ENCODE peak calls at places on chromosomes 6 and 20, in four cellular contexts. I is activated CD8-positive, alpha-beta T cell treated with anti-CD3 and anti-CD28 coated beads for 36 hours; P is adrenal gland; X is heart right ventricle. G is an unnamed sample.

GRCh38 chr6:138545621-138545980 is 46.3 kb upstream of the NHSL1 start:
- DNase-seq in I (no peak), P (peak), X (peak), G (no peak)

GRCh38 chr20:39216195-39216594 is 254.1 kb downstream of the DHX35 start:
- DNase-seq in I (no peak), P (no peak), X (no peak), G (no peak)

GRCh38 chr20:15931897-15932296 is 641.4 kb downstream of the KIF16B start:
- DNase-seq in I (no peak), P (no peak), X (no peak), G (no peak)

GRCh38 chr6:10210052-10210451 is 204.8 kb downstream of the TFAP2A start:
- DNase-seq in I (no peak), P (peak), X (no peak), G (no peak)

GRCh38 chr20:54208492-54209044 is 681 bp downstream of the PFDN4 start:
- DNase-seq in I (peak), P (no peak), X (no peak), G (peak)

GRCh38 chr6:141203902-141204575 is 928.7 kb upstream of the GJE1 start:
- DNase-seq in I (no peak), P (no peak), X (no peak), G (no peak)

GRCh38 chr20:986733-987355 is 15.3 kb downstream of the RSPO4 start:
- DNase-seq in I (peak), P (no peak), X (no peak), G (no peak)

GRCh38 chr6:25122001-25122400 is 157.2 kb upstream of the CARMIL1 start:
- DNase-seq in I (no peak), P (peak), X (peak), G (no peak)

GRCh38 chr6:27545271-27546046 is 72.6 kb upstream of the ZNF184 start:
- DNase-seq in I (peak), P (no peak), X (no peak), G (no peak)

GRCh38 chr6:105779113-105779512 is 307.0 kb upstream of the PRDM1 start:
- DNase-seq in I (no peak), P (no peak), X (no peak), G (no peak)

GRCh38 chr6:23218751-23219150 is 649.4 kb downstream of the HDGFL1 start:
- DNase-seq in I (no peak), P (no peak), X (no peak), G (no peak)

GRCh38 chr6:24743944-24744335 is 25.0 kb upstream of the C6orf62 start:
- DNase-seq in I (no peak), P (no peak), X (no peak), G (peak)

GRCh38 chr20:14925286-14925685 is 587.9 kb upstream of the FLRT3 start:
- DNase-seq in I (no peak), P (no peak), X (no peak), G (no peak)

GRCh38 chr20:44911264-44911921 is 1.5 kb downstream of the PABPC1L start:
- DNase-seq in I (peak), P (peak), X (no peak), G (peak)

GRCh38 chr20:63520939-63521601 is 505 bp downstream of the PPDPF start:
- DNase-seq in I (peak), P (no peak), X (peak), G (peak)

GRCh38 chr6:26155066-26155925 is 68.1 kb downstream of the HFE start:
- DNase-seq in I (no peak), P (no peak), X (peak), G (peak)

GRCh38 chr6:167819640-167820039 is 7.1 kb upstream of the AFDN start:
- DNase-seq in I (no peak), P (no peak), X (peak), G (no peak)

GRCh38 chr6:129248976-129249375 is 366.0 kb downstream of the LAMA2 start:
- DNase-seq in I (no peak), P (no peak), X (no peak), G (no peak)

GRCh38 chr6:129251669-129252376 is 368.9 kb downstream of the LAMA2 start:
- DNase-seq in I (peak), P (peak), X (no peak), G (peak)

GRCh38 chr6:129253731-129254130 is 370.8 kb downstream of the LAMA2 start:
- DNase-seq in I (no peak), P (no peak), X (no peak), G (no peak)

DNA sequence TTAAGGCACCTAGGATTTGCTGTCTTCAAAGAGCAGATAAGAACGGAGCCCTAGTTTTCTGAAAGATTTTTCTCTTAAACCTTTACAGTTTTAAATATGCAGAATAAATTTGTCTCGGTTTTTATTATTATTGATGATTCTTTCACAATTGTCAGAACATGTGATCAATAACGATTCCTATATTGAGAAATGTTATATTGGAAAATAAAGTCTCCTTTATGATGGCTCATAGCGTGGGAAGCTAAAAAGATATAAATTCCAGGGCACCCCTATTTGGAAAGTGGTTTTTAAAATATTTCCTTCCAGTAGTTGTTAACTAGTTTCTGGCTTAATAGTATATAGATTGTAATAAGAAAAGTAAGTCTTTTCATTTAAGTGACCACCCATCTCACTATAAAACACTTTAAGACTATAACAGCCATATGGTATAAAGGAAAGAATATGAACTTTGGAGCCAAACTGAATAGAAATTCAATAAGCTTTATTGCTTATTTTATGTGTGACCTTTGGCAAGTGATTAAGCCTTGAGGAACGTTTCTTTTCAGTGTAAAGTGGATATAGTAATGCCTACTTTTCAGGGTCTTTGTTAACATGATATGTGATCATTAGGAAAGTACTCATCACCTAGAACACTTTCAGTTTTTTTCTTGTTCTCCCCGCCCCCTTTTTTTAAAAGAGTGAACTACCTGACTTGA is 369.6 kb downstream of the LAMA2 start:
- DNase-seq in I (no peak), P (no peak), X (no peak), G (no peak)
- TF ChIP-seq CTCF in I (peak), P (no peak), X (no peak), G (peak)

DNA sequence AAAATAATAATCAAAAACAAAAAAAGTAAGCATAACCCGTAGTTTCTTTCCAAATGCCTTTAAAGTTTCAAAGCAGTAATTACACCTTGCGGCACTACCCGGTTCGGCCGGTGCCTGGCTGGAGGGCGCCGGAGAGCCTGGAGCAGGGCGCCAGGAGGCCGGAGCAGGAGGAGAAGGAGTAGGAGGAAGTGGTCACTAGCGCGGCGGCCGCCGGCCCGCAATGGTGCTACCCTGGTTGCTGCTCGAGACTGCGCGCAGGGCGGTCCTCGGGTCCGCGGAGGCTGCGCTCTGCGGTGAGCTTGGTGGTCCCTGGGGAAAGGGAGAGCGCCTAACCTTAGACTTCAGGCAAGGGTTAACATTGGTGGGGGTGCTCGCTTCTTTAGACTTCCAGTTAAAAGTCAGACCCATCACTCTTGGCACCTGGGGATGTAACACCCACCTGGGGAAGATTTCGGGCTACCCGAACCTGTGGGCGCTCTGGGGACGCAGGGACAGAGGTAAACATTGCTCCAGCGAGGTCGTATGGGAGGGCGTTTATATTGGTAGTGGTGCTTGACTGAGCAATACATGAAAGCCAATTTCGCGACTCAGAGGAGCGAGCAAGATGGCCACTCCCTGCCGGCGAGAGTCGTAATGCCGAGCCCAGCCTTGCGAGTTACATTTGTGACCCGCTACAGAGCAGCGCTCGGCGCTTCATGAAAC is 5.8 kb upstream of the USP45 start:
- DNase-seq in I (peak), P (peak), X (peak), G (peak)
- TF ChIP-seq CTCF in I (peak), P (peak), X (peak), G (peak)

GRCh38 chr20:24164360-24164759 is 175.8 kb upstream of the GGTLC1 start:
- DNase-seq in I (peak), P (no peak), X (no peak), G (peak)
- TF ChIP-seq CTCF in I (peak), P (peak), X (peak), G (peak)

GRCh38 chr6:137036566-137037300 is 8.0 kb downstream of the IL20RA start:
- DNase-seq in I (no peak), P (peak), X (no peak), G (no peak)

GRCh38 chr6:137039010-137039409 is 5.8 kb downstream of the IL20RA start:
- DNase-seq in I (no peak), P (no peak), X (no peak), G (no peak)

GRCh38 chr6:137043710-137044365 is 927 bp downstream of the IL20RA start:
- DNase-seq in I (peak), P (peak), X (no peak), G (no peak)

GRCh38 chr6:137044366-137045220 is at the start of gene IL20RA:
- DNase-seq in I (no peak), P (peak), X (peak), G (no peak)

DNA sequence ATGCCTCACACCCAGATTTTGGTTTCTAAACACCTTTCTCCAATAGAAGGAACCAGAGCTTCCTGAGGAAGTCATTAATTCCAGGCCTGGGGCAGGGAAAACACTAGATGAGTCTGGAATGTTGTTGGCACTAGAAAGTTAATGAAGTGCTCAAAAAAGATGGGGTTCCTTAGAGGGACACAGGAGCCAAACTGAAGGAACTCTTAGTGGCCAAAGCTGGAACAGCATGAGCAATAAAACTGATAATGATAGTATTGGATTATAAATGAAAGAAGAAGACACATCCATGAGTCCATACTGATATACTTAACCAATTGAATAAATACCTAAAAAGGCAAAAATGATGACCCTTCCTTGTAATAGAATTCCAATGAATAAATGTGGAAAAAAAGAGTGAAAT is 4.4 kb downstream of the IL20RA start:
- DNase-seq in I (no peak), P (no peak), X (no peak), G (no peak)
- TF ChIP-seq CTCF in I (no peak), P (no peak), X (no peak), G (peak)